ENCODE peak calls at places on chromosomes 2 and 18, in ten cellular contexts. T, X, W, Z, M, U, N, F, V and Q are unnamed samples.

GRCh38 chr2:128286011-128286721 is 32.5 kb downstream of the HS6ST1 start:
- DNase-seq in U (no peak), M (peak; percentile 29), V (no peak), N (no peak), Z (no peak), T (no peak), X (no peak), W (no peak), F (no peak), Q (no peak)

GRCh38 chr2:60861736-60862135 is 19.6 kb upstream of the REL start:
- DNase-seq in T (no peak), F (no peak), X (no peak), W (no peak), U (no peak), Z (no peak), V (no peak), N (no peak), M (peak; percentile 16), Q (no peak)

GRCh38 chr18:47772374-47773248 is 157.8 kb downstream of the SMAD2 start:
- DNase-seq in Z (peak; percentile 26), V (peak; percentile 23), X (peak; percentile 52), F (peak; percentile 69), W (peak; percentile 87), T (peak; percentile 40), U (no peak), N (peak; percentile 71), M (peak; percentile 67), Q (peak; percentile 42)

GRCh38 chr2:69789129-69789528 is 40.3 kb upstream of the GMCL1 start:
- DNase-seq in Z (no peak), U (no peak), X (peak; percentile 26), W (peak; percentile 28), N (no peak), V (no peak), F (peak; percentile 92), M (peak; percentile 99), T (no peak), Q (peak; percentile 17)

GRCh38 chr2:183477296-183477695 is 353.1 kb downstream of the NUP35 start:
- DNase-seq in V (no peak), M (no peak), F (no peak), W (no peak), Z (no peak), N (no peak), X (no peak), U (no peak), T (no peak), Q (no peak)

GRCh38 chr18:42192251-42193248 is 237.5 kb downstream of the PIK3C3 start:
- DNase-seq in W (no peak), Z (no peak), T (no peak), V (no peak), M (peak; percentile 83), F (no peak), U (no peak), N (no peak), X (no peak), Q (no peak)

GRCh38 chr2:38322224-38322914 is 54.7 kb downstream of the ATL2 start:
- DNase-seq in N (no peak), W (no peak), Z (no peak), T (no peak), M (no peak), F (no peak), V (no peak), X (no peak), U (no peak), Q (no peak)

GRCh38 chr2:145961846-145962245 is 1441.9 kb upstream of the ZEB2 start:
- DNase-seq in V (no peak), F (no peak), W (no peak), N (no peak), Z (no peak), T (no peak), M (peak; percentile 55), X (no peak), U (no peak), Q (no peak)